ENCODE peak calls at places on chromosome 20, in six cellular contexts. V, B, G, X, I and D are unnamed samples.

GRCh38 chr20:9514461-9515210 is at the start of gene LAMP5:
- DNase-seq in X (no peak), B (peak), I (no peak), V (peak), G (peak), D (no peak)

GRCh38 chr20:48928832-48929725 is 7.6 kb downstream of the ARFGEF2 start:
- DNase-seq in V (peak), X (no peak), B (peak), G (peak), I (no peak), D (peak)

GRCh38 chr20:17295151-17295726 is 68.4 kb downstream of the PCSK2 start:
- DNase-seq in B (no peak), X (no peak), I (no peak), V (no peak), G (no peak), D (no peak)

GRCh38 chr20:54668271-54669053 is 193.1 kb downstream of the DOK5 start:
- DNase-seq in B (peak), G (peak), V (no peak), I (no peak), X (no peak), D (peak)

GRCh38 chr20:38245753-38246152 is 14.8 kb downstream of the KIAA1755 start:
- DNase-seq in X (no peak), G (no peak), V (no peak), B (no peak), I (no peak), D (no peak)

GRCh38 chr20:38065764-38066375 is 32.3 kb downstream of the RPRD1B start:
- DNase-seq in B (no peak), V (no peak), X (no peak), G (no peak), I (no peak), D (no peak)

GRCh38 chr20:14935285-14935684 is 597.9 kb upstream of the FLRT3 start:
- DNase-seq in G (no peak), V (no peak), I (no peak), X (no peak), B (no peak), D (no peak)

GRCh38 chr20:38092260-38092857 is 58.8 kb downstream of the RPRD1B start:
- DNase-seq in V (no peak), X (no peak), I (no peak), G (no peak), B (no peak), D (peak)

GRCh38 chr20:63309261-63310071 is 16.5 kb downstream of the COL20A1 start:
- DNase-seq in I (peak), B (peak), V (peak), G (peak), X (no peak), D (peak)

GRCh38 chr20:63186528-63187316 is 29.2 kb downstream of the YTHDF1 start:
- DNase-seq in B (no peak), V (no peak), I (no peak), X (no peak), G (no peak), D (no peak)

GRCh38 chr20:44370639-44371218 is 15.2 kb downstream of the HNF4A start:
- DNase-seq in V (peak), B (no peak), I (no peak), G (no peak), X (no peak), D (no peak)

GRCh38 chr20:24492031-24492607 is 22.7 kb downstream of the SYNDIG1 start:
- DNase-seq in B (no peak), X (no peak), G (no peak), V (no peak), I (no peak), D (no peak)

GRCh38 chr20:20233041-20233514 is 134.8 kb upstream of the INSM1 start:
- DNase-seq in G (no peak), X (no peak), B (no peak), I (no peak), V (no peak), D (no peak)

GRCh38 chr20:13101701-13102100 is 92.9 kb downstream of the SPTLC3 start:
- DNase-seq in X (no peak), B (peak), V (peak), I (no peak), G (peak), D (peak)

DNA sequence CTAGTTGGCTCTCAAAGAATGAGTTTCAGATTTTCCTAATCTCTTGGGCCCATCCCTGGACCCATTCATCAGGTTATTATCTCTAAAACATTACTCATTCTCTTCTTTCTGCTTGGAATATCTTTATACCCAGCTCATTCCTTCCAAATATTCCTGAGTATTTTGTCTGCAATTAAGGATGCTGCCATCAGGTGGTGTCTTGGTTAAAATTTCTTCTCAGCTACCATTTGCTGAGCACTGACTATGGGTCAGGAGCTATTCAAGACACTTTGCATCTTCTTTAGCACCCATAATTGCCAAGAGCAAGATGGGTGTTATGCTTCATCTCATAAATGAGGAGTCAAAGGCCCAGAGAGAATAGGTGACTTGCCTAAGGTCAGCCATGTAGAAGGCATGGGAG is 8.4 kb downstream of the SUN5 start:
- DNase-seq in G (no peak), V (no peak), I (no peak), X (no peak), B (no peak), D (no peak)
- TF ChIP-seq CTCF in G (no peak), V (no peak), I (no peak), X (no peak), B (no peak), D (no peak)

GRCh38 chr20:25697132-25697446 is 436 bp upstream of the ZNF337 start:
- DNase-seq in I (no peak), X (no peak), G (no peak), B (no peak), V (no peak), D (no peak)
- H3K4me3 ChIP-seq in I (peak), X (peak), G (peak), B (peak), V (peak), D (peak)

DNA sequence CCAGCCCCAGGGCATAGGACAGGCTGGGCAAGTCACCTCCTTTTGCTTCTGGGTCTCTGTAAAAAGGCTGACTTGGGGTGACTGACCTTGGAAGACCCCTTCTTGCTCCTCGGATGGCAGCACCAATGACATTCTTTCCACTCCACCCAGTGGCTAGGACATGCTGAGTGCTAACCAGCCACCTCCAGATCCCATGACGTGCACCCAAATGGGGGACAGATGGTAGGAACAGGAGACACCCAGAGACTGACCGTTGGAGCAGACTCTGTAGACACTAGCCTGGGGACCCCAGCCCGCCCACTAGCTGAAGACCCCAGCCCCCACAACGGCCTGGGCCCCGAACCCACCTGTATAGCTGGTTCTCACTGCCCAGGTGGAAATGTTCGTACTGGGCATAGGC is 38.3 kb downstream of the ANGPT4 start:
- DNase-seq in V (no peak), I (no peak), G (no peak), B (no peak), X (no peak), D (no peak)
- TF ChIP-seq CTCF in V (no peak), I (no peak), G (no peak), B (no peak), X (no peak), D (no peak)

GRCh38 chr20:45911486-45912343 is at the start of gene PLTP:
- DNase-seq in G (peak), B (peak), I (peak), V (peak), X (no peak), D (peak)
- H3K4me3 ChIP-seq in G (peak), B (peak), I (peak), V (peak), X (peak), D (peak)

GRCh38 chr20:59309218-59309617 is 8.8 kb downstream of the EDN3 start:
- DNase-seq in B (no peak), G (no peak), V (no peak), I (no peak), X (no peak), D (no peak)
- TF ChIP-seq CTCF in B (no peak), G (no peak), V (no peak), I (no peak), X (no peak), D (no peak)

GRCh38 chr20:34896086-34896551 is 19.7 kb downstream of the ACSS2 start:
- DNase-seq in I (no peak), B (peak), V (no peak), X (no peak), G (no peak), D (peak)
- H3K4me3 ChIP-seq in I (no peak), B (no peak), V (no peak), X (no peak), G (no peak), D (no peak)

DNA sequence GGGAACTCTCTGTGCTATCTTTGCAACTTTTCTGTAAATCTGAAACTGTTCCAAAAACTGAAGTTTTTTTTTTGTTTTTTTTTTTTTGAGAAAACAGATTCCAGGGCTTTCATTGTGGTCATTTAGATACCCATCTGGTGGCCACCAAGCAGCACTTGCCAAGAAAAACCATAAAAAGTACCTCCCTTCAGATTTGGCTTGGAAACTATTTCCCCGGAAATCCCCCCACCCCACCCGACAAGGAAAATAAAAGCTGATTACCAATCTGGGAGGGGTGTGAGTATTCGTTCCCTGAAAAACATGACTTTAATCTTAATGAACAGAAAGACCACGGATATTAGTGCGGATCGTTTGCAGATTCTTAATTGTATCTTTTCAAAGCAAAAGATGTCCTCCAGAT is 1.9 kb downstream of the NFATC2 start:
- DNase-seq in V (no peak), X (no peak), G (no peak), B (no peak), I (no peak), D (no peak)
- TF ChIP-seq CTCF in V (no peak), X (no peak), G (no peak), B (no peak), I (no peak), D (no peak)